ENCODE peak calls at places on chromosomes 6 and 20, in seven cellular contexts. O, U, C, Q, L, A and S are unnamed samples.

GRCh38 chr6:12174878-12175277 is 115.3 kb upstream of the EDN1 start:
- DNase-seq in C (no peak), Q (peak), O (no peak), U (no peak), A (no peak), L (no peak), S (peak)

GRCh38 chr20:63206878-63207277 is 9.1 kb downstream of the YTHDF1 start:
- DNase-seq in L (peak), Q (peak), U (no peak), A (no peak), C (peak), O (no peak), S (peak)

GRCh38 chr6:113856011-113856551 is 1.1 kb upstream of the MARCKS start:
- DNase-seq in O (peak), Q (peak), C (no peak), L (no peak), U (peak), A (no peak), S (peak)

GRCh38 chr6:146550911-146551310 is 7.3 kb downstream of the RAB32 start:
- DNase-seq in U (no peak), A (no peak), Q (no peak), C (no peak), O (no peak), L (no peak), S (peak)

GRCh38 chr20:34180460-34181108 is 60.6 kb upstream of the ASIP start:
- DNase-seq in L (no peak), O (no peak), Q (no peak), A (no peak), U (peak), C (peak), S (no peak)

GRCh38 chr20:23550227-23550626 is 18.1 kb downstream of the CST9L start:
- DNase-seq in L (no peak), A (no peak), O (no peak), U (no peak), C (no peak), Q (peak), S (no peak)

GRCh38 chr20:57605045-57605444 is 15.2 kb downstream of the ZBP1 start:
- DNase-seq in Q (no peak), C (no peak), A (no peak), U (no peak), L (no peak), O (no peak), S (no peak)

GRCh38 chr20:62131560-62132320 is 9.5 kb downstream of the LSM14B start:
- DNase-seq in Q (no peak), C (no peak), O (no peak), A (peak), U (no peak), L (no peak), S (no peak)

DNA sequence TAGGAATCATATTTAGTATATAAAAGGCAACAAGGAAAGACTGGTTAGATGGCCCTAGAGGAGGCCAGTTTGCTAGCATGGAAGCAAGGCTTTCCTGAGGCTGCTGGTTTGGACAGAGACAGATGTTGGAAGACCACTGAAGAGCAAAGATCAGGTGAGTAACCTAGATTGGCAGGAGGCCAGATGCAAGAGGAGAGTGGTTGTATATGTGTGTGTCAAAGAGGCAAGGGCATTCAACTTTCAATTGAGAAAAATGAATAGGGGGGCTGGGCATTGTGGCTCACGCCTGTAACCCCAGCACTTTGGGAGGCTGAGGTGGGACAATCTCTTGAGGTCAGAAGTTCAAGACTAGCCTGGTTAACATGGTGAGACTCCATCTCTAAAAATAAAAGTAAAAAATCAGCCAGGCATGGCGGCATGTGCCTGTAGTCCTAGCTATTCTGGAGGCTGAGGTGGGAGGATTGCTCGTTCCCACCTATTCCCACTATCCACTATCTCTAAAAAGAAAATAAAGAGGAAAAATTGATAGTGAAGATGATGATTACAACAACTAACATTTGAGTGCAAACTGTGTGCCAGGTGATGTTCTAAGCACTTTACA is 79.8 kb downstream of the PRDM1 start:
- DNase-seq in O (no peak), Q (peak), C (no peak), L (no peak), U (no peak), A (no peak), S (peak)
- H3K4me3 ChIP-seq in O (no peak), Q (no peak), C (no peak), L (no peak), U (no peak), A (no peak), S (no peak)

GRCh38 chr6:73798592-73798991 is 102.6 kb downstream of the CD109 start:
- DNase-seq in L (peak), Q (peak), U (no peak), O (peak), A (no peak), C (no peak), S (peak)
- TF ChIP-seq CTCF in L (no peak), Q (peak), U (no peak), O (no peak), A (no peak), C (peak), S (peak)

GRCh38 chr6:27422651-27423332 is 34.2 kb downstream of the ZNF391 start:
- DNase-seq in C (no peak), Q (no peak), A (no peak), U (no peak), O (no peak), L (no peak), S (peak)

GRCh38 chr6:27414996-27415395 is 26.4 kb downstream of the ZNF391 start:
- DNase-seq in L (no peak), A (no peak), U (no peak), C (no peak), O (no peak), Q (peak), S (peak)

GRCh38 chr6:27415898-27416297 is 27.3 kb downstream of the ZNF391 start:
- DNase-seq in L (no peak), A (no peak), Q (no peak), U (no peak), O (no peak), C (no peak), S (peak)

GRCh38 chr6:27414300-27414699 is 25.7 kb downstream of the ZNF391 start:
- DNase-seq in C (no peak), Q (no peak), A (no peak), O (no peak), U (no peak), L (no peak), S (no peak)

GRCh38 chr6:27419363-27419762 is 30.8 kb downstream of the ZNF391 start:
- DNase-seq in U (no peak), C (no peak), Q (no peak), A (no peak), L (no peak), O (no peak), S (no peak)
- H3K4me3 ChIP-seq in U (no peak), C (no peak), Q (no peak), A (no peak), L (no peak), O (no peak), S (no peak)

GRCh38 chr6:90393232-90393884 is 96.7 kb upstream of the BACH2 start:
- DNase-seq in Q (peak), A (no peak), O (peak), C (no peak), L (peak), U (peak), S (peak)
- TF ChIP-seq CTCF in Q (peak), A (peak), O (peak), C (peak), L (peak), U (peak), S (peak)

DNA sequence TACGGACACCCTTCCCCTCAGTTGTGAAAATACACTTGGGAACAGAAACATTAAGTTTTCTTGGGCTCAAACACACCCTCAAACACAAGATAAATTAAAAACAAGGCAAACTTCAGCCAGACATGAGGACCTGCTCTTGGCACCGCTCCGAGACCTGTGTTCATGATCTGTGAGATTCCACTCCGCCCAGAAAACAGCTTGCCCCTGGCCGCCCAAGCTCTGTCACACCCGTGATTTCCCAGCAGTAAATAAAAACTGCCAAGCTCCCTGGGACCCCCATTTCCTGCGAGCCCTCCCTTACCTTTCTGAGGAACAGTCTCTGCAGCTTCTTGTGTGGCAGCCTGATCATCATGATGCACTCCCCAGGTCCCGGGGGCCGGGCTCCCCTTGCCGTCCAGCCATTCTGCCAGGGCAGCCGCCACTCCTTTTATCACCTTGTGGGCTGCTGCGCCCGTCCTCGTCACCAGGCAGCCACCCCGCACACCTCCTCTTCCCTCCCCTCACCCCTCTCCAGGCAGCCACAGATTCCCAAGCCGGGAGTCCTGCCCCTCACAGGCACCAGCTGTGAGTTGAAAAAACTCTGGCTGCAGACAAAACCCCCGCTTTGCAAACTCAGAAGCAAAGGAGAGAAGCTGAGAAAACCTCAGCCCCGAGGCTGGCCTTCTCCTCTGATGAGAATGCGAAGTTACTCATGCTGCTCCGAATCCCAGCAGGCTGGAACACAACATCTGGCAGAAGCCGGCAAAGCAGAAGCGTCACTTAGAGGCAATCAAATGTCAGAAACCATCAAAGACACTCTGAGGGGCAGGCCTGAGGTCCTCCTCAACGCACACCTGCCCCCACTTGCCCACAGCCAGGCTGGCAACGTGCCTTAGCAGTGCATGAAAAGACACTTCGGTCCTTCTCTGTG is 130.4 kb upstream of the RPS6KA2 start:
- DNase-seq in C (no peak), A (no peak), U (no peak), L (no peak), Q (peak), O (no peak), S (peak)
- H3K4me3 ChIP-seq in C (no peak), A (peak), U (no peak), L (no peak), Q (no peak), O (no peak), S (no peak)

DNA sequence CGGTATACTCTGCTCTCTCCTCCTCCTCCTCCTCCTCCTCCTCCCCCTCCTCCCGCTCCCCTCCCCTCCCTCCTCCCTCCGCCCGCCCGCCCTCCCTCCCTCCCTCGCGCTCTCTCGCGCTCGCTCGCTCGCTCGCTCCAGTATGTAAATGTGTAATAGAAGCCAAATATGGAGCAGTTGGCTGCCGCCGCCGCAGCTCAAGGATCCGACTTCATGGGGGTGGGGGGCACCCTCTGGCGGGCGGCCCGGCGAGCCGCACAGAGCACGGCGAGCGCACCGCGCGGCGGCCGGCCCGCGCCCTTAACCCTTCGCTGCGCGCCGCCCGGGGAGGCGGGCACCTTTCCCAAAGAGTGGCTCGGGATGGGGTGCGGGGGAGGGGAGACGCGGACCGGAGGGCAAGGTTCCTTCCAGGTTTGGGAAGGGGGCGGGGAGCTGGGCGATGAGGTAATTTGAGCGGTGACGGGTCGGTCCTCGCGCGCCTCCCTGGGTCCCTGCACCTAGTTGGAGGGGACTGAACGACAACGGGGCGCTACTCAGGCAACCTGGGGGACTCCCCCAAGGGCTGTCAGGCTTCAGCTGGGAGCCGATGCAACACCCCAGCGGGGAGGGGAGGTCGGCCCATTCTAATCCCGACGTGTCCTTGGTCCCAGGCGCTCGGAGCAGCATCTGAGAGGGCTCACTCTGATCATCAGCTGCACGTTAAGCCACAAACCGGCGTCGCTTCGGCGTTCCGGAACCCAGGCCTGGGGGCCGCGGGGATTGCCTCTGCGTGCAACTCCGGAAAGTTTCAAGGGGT is 407 bp upstream of the ATXN1 start:
- DNase-seq in L (peak), O (peak), A (peak), Q (peak), C (peak), U (peak), S (peak)
- TF ChIP-seq CTCF in L (no peak), O (peak), A (no peak), Q (peak), C (peak), U (no peak), S (no peak)

GRCh38 chr6:54056105-54056504 is 55.1 kb upstream of the MLIP start:
- DNase-seq in L (no peak), A (no peak), Q (no peak), O (no peak), U (no peak), C (no peak), S (no peak)
- H3K4me3 ChIP-seq in L (no peak), A (no peak), Q (no peak), O (no peak), U (no peak), C (no peak), S (no peak)

GRCh38 chr20:24609757-24610156 is 140.3 kb downstream of the SYNDIG1 start:
- DNase-seq in O (no peak), A (no peak), U (no peak), L (no peak), Q (peak), C (no peak), S (no peak)
- TF ChIP-seq CTCF in O (no peak), A (no peak), U (no peak), L (no peak), Q (no peak), C (no peak), S (no peak)

GRCh38 chr6:14182916-14183315 is 65.3 kb downstream of the CD83 start:
- DNase-seq in A (no peak), L (no peak), C (no peak), O (no peak), U (no peak), Q (no peak), S (no peak)

GRCh38 chr6:14192186-14192788 is 74.7 kb downstream of the CD83 start:
- DNase-seq in A (no peak), O (no peak), L (no peak), C (no peak), Q (no peak), U (no peak), S (no peak)

GRCh38 chr6:14190596-14191224 is 73.1 kb downstream of the CD83 start:
- DNase-seq in U (no peak), C (no peak), L (no peak), A (no peak), O (no peak), Q (no peak), S (no peak)

GRCh38 chr6:14189122-14189521 is 71.5 kb downstream of the CD83 start:
- DNase-seq in Q (no peak), O (no peak), L (no peak), A (no peak), C (no peak), U (no peak), S (no peak)

DNA sequence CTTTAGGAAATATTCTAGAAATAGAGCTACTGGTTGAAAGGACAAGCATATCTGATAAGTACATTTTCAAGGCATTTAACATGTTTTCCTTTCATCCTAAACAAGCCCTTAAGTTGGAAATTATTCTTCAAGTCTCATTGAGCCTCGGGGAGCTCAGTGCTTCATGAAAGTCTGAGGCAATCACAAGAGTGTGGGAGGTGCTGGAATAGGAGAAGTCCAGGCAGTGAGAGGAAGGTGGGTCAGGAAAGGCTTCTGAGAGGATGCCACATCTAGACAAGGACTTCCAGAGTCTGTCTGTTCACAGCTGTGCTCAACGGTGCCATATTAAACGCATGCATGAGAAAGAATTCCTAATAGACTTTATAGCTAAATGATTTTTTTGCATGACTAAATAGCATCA is 69.8 kb downstream of the CD83 start:
- DNase-seq in O (no peak), C (no peak), Q (no peak), A (no peak), L (no peak), U (no peak), S (no peak)
- H3K4me3 ChIP-seq in O (no peak), C (no peak), Q (no peak), A (no peak), L (no peak), U (no peak), S (no peak)